ENCODE peak calls at places on chromosome 7, in seven cellular contexts. X is CD4-positive, alpha-beta memory T cell; U is CD8-positive, alpha-beta T cell; C is astrocyte; K is fibroblast of lung; J is upper lobe of right lung; G is NT2/D1. N is an unnamed sample.

GRCh38 chr7:27921081-27921836 is 181.3 kb downstream of the TAX1BP1 start:
- DNase-seq in J (no peak), C (peak; percentile 69), X (peak; percentile 25), K (peak; percentile 89), U (no peak), G (peak; percentile 81), N (peak; percentile 11)

GRCh38 chr7:76330245-76330644 is 27.8 kb downstream of the HSPB1 start:
- DNase-seq in U (no peak), K (no peak), G (no peak), J (no peak), X (no peak), C (no peak), N (no peak)

GRCh38 chr7:136884492-136884891 is 16.0 kb downstream of the CHRM2 start:
- DNase-seq in C (no peak), U (no peak), G (no peak), X (no peak), J (no peak), K (no peak), N (no peak)

GRCh38 chr7:33591481-33591880 is 313.9 kb upstream of the BMPER start:
- DNase-seq in J (no peak), U (no peak), X (no peak), C (no peak), G (no peak), K (peak; percentile 42), N (no peak)

GRCh38 chr7:150405584-150406310 is 26.6 kb downstream of the ZNF775 start:
- DNase-seq in C (peak; percentile 29), K (no peak), J (no peak), U (peak; percentile 58), X (no peak), G (no peak), N (peak; percentile 73)

GRCh38 chr7:91135300-91135699 is 128.9 kb upstream of the FZD1 start:
- DNase-seq in J (no peak), G (no peak), U (no peak), K (no peak), C (no peak), X (no peak), N (no peak)

GRCh38 chr7:157574120-157574519 is 237.3 kb downstream of the DNAJB6 start:
- DNase-seq in U (no peak), K (no peak), X (no peak), G (no peak), J (no peak), C (no peak), N (no peak)

GRCh38 chr7:66576646-66577045 is 52.0 kb upstream of the KCTD7 start:
- DNase-seq in U (no peak), X (no peak), K (no peak), G (no peak), C (no peak), J (no peak), N (no peak)

GRCh38 chr7:102260856-102261255 is 25.8 kb upstream of the SH2B2 start:
- DNase-seq in G (no peak), J (no peak), X (no peak), K (peak; percentile 44), C (peak; percentile 44), U (no peak), N (no peak)

GRCh38 chr7:42692609-42693008 is 219.3 kb downstream of the C7orf25 start:
- DNase-seq in K (peak; percentile 32), J (no peak), G (no peak), C (peak; percentile 34), X (no peak), U (no peak), N (no peak)

GRCh38 chr7:93461350-93461749 is 113.2 kb downstream of the CALCR start:
- DNase-seq in X (no peak), G (no peak), K (no peak), C (no peak), J (no peak), U (no peak), N (no peak)

GRCh38 chr7:130430841-130431713 is 9.7 kb downstream of the CEP41 start:
- DNase-seq in J (no peak), U (no peak), C (peak; percentile 84), G (no peak), K (peak; percentile 93), X (no peak), N (no peak)
- H3K4me3 ChIP-seq in J (peak overlapping the region; percentile 4), U (no peak overlapping the region), C (no peak overlapping the region), G (no peak overlapping the region), K (peak overlapping the region; percentile 48), X (no peak overlapping the region), N (no peak overlapping the region)

GRCh38 chr7:64533756-64534155 is 29.1 kb downstream of the ZNF680 start:
- DNase-seq in U (no peak), K (no peak), J (no peak), X (no peak), C (no peak), G (no peak), N (no peak)

GRCh38 chr7:64528770-64529169 is 34.1 kb downstream of the ZNF680 start:
- DNase-seq in C (no peak), J (no peak), U (no peak), X (no peak), K (no peak), G (no peak), N (no peak)
- H3K36me3 ChIP-seq in C (peaks cover 4% of the 10 kb centered on the region), J (peaks cover 15% of the 10 kb centered on the region), U (peaks cover 12% of the 10 kb centered on the region), X (peaks cover 16% of the 10 kb centered on the region), K (no peaks in the 10 kb centered on the region), G (peaks cover 62% of the 10 kb centered on the region), N (peaks cover 10% of the 10 kb centered on the region)

DNA sequence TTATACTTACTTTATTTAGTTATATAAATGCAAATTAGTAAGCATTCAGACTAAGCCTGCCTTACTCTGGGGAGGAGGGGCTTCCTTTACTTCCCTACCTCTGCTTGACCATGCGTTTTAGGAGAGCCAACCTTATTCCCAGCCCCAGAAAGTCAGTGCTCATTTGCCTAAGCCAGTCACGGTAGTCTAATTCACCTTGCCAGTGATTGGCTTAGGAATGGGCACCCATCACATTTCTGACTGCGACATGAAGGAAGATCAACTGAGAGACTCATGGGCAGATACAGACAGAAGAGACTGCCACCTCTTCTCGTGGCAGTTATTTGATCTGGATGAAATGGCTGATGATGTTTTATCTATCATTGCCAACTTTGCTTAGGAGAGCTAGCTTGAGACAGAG is 29.5 kb downstream of the RPA3 start:
- DNase-seq in G (no peak), U (no peak), X (no peak), C (no peak), J (no peak), K (no peak), N (no peak)
- H3K4me3 ChIP-seq in G (no peak overlapping the region), U (no peak overlapping the region), X (no peak overlapping the region), C (no peak overlapping the region), J (no peak overlapping the region), K (no peak overlapping the region), N (no peak overlapping the region)

DNA sequence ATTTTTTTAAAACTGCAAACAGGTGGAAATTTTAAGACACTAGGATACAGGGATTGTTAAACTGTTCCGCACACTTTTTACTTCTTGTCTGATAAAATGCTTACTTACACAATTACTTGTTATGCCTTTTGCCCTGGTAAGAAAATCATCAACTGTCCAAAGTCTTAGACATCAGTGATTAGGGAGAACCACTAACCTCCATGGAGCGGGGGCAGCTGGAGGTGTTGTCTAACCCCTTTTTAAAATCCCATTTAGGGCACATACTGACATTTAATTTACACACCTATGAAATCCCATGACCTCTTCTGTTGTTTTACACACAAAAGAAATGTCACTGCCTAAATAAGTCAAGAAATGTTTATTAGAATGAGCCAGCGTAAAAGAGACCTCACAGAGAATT is 65.7 kb downstream of the TRIM24 start:
- DNase-seq in C (no peak), G (no peak), X (no peak), U (no peak), J (no peak), K (no peak), N (no peak)
- H3K36me3 ChIP-seq in C (peaks cover 15% of the 10 kb centered on the region), G (peaks cover 56% of the 10 kb centered on the region), X (peaks cover 6% of the 10 kb centered on the region), U (peaks cover 9% of the 10 kb centered on the region), J (peaks cover 23% of the 10 kb centered on the region), K (no peaks in the 10 kb centered on the region), N (peaks cover 7% of the 10 kb centered on the region)

GRCh38 chr7:25482631-25483030 is 254.3 kb upstream of the NPVF start:
- DNase-seq in X (no peak), J (no peak), U (no peak), C (no peak), G (no peak), K (no peak), N (no peak)

GRCh38 chr7:25476863-25477262 is 248.6 kb upstream of the NPVF start:
- DNase-seq in K (no peak), J (no peak), X (no peak), C (no peak), U (no peak), G (no peak), N (no peak)

GRCh38 chr7:25481891-25482290 is 253.6 kb upstream of the NPVF start:
- DNase-seq in U (no peak), J (no peak), G (no peak), K (peak; percentile 68), C (no peak), X (no peak), N (no peak)

GRCh38 chr7:25478925-25479324 is 250.6 kb upstream of the NPVF start:
- DNase-seq in U (no peak), K (no peak), C (no peak), G (no peak), X (no peak), J (no peak), N (no peak)
- H3K4me3 ChIP-seq in U (no peak overlapping the region), K (no peak overlapping the region), C (no peak overlapping the region), G (no peak overlapping the region), X (no peak overlapping the region), J (no peak overlapping the region), N (no peak overlapping the region)

GRCh38 chr7:130020434-130020833 is 30.7 kb downstream of the ZC3HC1 start:
- DNase-seq in G (no peak), C (no peak), U (no peak), K (no peak), J (no peak), X (no peak), N (no peak)
- H3K36me3 ChIP-seq in G (peaks cover 70% of the 10 kb centered on the region), C (peaks cover 40% of the 10 kb centered on the region), U (peaks cover 41% of the 10 kb centered on the region), K (peaks cover 17% of the 10 kb centered on the region), J (peaks cover 84% of the 10 kb centered on the region), X (peaks cover 46% of the 10 kb centered on the region), N (peaks cover 20% of the 10 kb centered on the region)

N was measured in GM06990.